ENCODE peak calls at places on chromosomes 1 and 21, in six cellular contexts. U is HTR-8/SVneo, Q is anterior cingulate cortex, H is iPS DF 19.7, Y is BJ, K is type B pancreatic cell. E is an unnamed sample.

GRCh38 chr1:219810451-219810850 is 117.9 kb downstream of the SLC30A10 start:
- DNase-seq in U (no peak), Q (no peak), K (no peak), Y (no peak), H (no peak), E (no peak)

GRCh38 chr1:100736766-100737165 is 17.2 kb downstream of the VCAM1 start:
- DNase-seq in K (no peak), Q (no peak), H (no peak), Y (no peak), U (peak; percentile 9), E (no peak)

GRCh38 chr1:195019385-195019784 is 1588.9 kb downstream of the KCNT2 start:
- DNase-seq in K (no peak), Y (peak; percentile 15), Q (no peak), U (no peak), H (no peak), E (no peak)

GRCh38 chr1:100710881-100711660 is 8.5 kb upstream of the VCAM1 start:
- DNase-seq in Q (no peak), K (no peak), H (no peak), Y (no peak), U (no peak), E (no peak)

GRCh38 chr1:220487297-220487820 is 40.6 kb upstream of the MARK1 start:
- DNase-seq in Y (peak; percentile 26), U (peak; percentile 11), K (no peak), Q (no peak), H (no peak), E (no peak)

GRCh38 chr1:91135799-91136198 is 114.0 kb upstream of the ZNF644 start:
- DNase-seq in K (no peak), U (no peak), H (no peak), Y (no peak), Q (no peak), E (no peak)

GRCh38 chr1:2590233-2591141 is 3.9 kb downstream of the PRXL2B start:
- DNase-seq in Y (no peak), K (no peak), H (no peak), U (no peak), Q (no peak), E (no peak)

GRCh38 chr21:44427241-44428120 is 27.8 kb upstream of the LRRC3 start:
- DNase-seq in Q (no peak), K (peak; percentile 36), Y (no peak), H (no peak), U (no peak), E (no peak)

GRCh38 chr21:42561742-42562141 is 48.1 kb downstream of the SLC37A1 start:
- DNase-seq in K (no peak), U (no peak), Q (no peak), Y (no peak), H (no peak), E (no peak)

GRCh38 chr1:203114202-203114601 is 13.3 kb upstream of the ADORA1 start:
- DNase-seq in Y (no peak), H (no peak), K (no peak), U (no peak), Q (no peak), E (no peak)

GRCh38 chr1:71658295-71658694 is 577.5 kb upstream of the ZRANB2 start:
- DNase-seq in H (no peak), Y (no peak), U (no peak), Q (no peak), K (no peak), E (no peak)

GRCh38 chr21:34835526-34835925 is 166.7 kb downstream of the CLIC6 start:
- DNase-seq in Q (no peak), H (no peak), K (no peak), U (no peak), Y (peak; percentile 26), E (peak; percentile 61)

GRCh38 chr1:7454895-7455784 is 316.0 kb upstream of the VAMP3 start:
- DNase-seq in H (no peak), Y (no peak), K (no peak), Q (peak; percentile 13), U (no peak), E (no peak)

GRCh38 chr1:150235436-150235851 is 468 bp downstream of the ANP32E start:
- DNase-seq in U (no peak), H (no peak), Y (no peak), K (peak; percentile 27), Q (peak; percentile 31), E (no peak)

GRCh38 chr21:28294046-28294445 is 698.6 kb downstream of the LTN1 start:
- DNase-seq in U (peak; percentile 5), H (no peak), Q (no peak), K (no peak), Y (peak; percentile 41), E (no peak)

GRCh38 chr1:43879414-43879813 is 54.2 kb upstream of the ARTN start:
- DNase-seq in H (no peak), Y (peak; percentile 38), Q (no peak), U (no peak), K (no peak), E (no peak)

GRCh38 chr1:221994274-221994698 is 252.4 kb upstream of the DUSP10 start:
- DNase-seq in H (no peak), Y (no peak), Q (no peak), K (no peak), U (no peak), E (no peak)

GRCh38 chr1:223641523-223642039 is 23.9 kb downstream of the CAPN8 start:
- DNase-seq in Y (no peak), K (no peak), Q (no peak), H (no peak), U (no peak), E (peak; percentile 63)

GRCh38 chr1:37850352-37850955 is 8.9 kb downstream of the MTF1 start:
- DNase-seq in H (no peak), K (no peak), Q (no peak), Y (no peak), U (no peak), E (no peak)

GRCh38 chr21:45132841-45133573 is 58.6 kb downstream of the ADARB1 start:
- DNase-seq in K (no peak), U (no peak), Y (no peak), Q (no peak), H (no peak), E (no peak)

GRCh38 chr1:10387611-10388386 is 11.1 kb upstream of the PGD start:
- DNase-seq in Q (peak; percentile 10), H (no peak), U (no peak), Y (no peak), K (no peak), E (no peak)

GRCh38 chr21:26806734-26807372 is 38.4 kb downstream of the ADAMTS1 start:
- DNase-seq in K (no peak), U (peak; percentile 5), Q (no peak), H (no peak), Y (no peak), E (no peak)

GRCh38 chr1:155006601-155007101 is 4.0 kb downstream of the ZBTB7B start:
- DNase-seq in U (no peak), Q (no peak), Y (no peak), K (no peak), H (no peak), E (no peak)

GRCh38 chr1:199084293-199084692 is 445.5 kb downstream of the PTPRC start:
- DNase-seq in Q (no peak), K (no peak), Y (no peak), U (no peak), H (no peak), E (no peak)

GRCh38 chr1:233269656-233270055 is 25.9 kb downstream of the PCNX2 start:
- DNase-seq in Q (no peak), K (no peak), U (peak; percentile 8), Y (peak; percentile 10), H (no peak), E (no peak)

GRCh38 chr1:100035214-100035613 is 65.4 kb downstream of the SLC35A3 start:
- DNase-seq in Y (no peak), K (no peak), Q (no peak), U (no peak), H (no peak), E (no peak)

GRCh38 chr21:29271927-29272333 is 26.8 kb upstream of the BACH1 start:
- DNase-seq in Q (no peak), Y (no peak), H (no peak), U (no peak), K (no peak), E (no peak)

GRCh38 chr21:39637197-39637970 is 24.6 kb downstream of the B3GALT5 start:
- DNase-seq in U (no peak), H (no peak), Q (no peak), K (no peak), Y (no peak), E (no peak)

GRCh38 chr1:9363061-9363471 is 70.4 kb downstream of the SPSB1 start:
- DNase-seq in K (no peak), U (no peak), Y (no peak), H (no peak), Q (peak; percentile 69), E (no peak)

GRCh38 chr1:212004888-212005287 is 30.5 kb downstream of the INTS7 start:
- DNase-seq in U (no peak), K (no peak), H (no peak), Q (no peak), Y (no peak), E (no peak)

GRCh38 chr1:176612791-176613190 is 149.8 kb downstream of the PAPPA2 start:
- DNase-seq in H (no peak), Y (no peak), Q (no peak), U (no peak), K (no peak), E (no peak)

GRCh38 chr1:206560021-206560716 is 52.1 kb downstream of the EIF2D start:
- DNase-seq in U (no peak), Q (no peak), H (no peak), Y (no peak), K (no peak), E (no peak)

GRCh38 chr1:70528591-70529333 is 117.7 kb downstream of the CTH start:
- DNase-seq in Y (no peak), Q (peak; percentile 20), H (peak; percentile 33), K (no peak), U (peak; percentile 29), E (no peak)